ENCODE peak calls at places on chromosomes 5 and 9, in six cellular contexts. F is activated CD4-positive, alpha-beta T cell treated with anti-CD3 and anti-CD28 coated beads, Interleukin-2, amount 50 U/mL, for 1 hour; E is NCI-H1092; O is substantia nigra; Q is chondrocyte; P is anterior cingulate cortex. V is an unnamed sample.

GRCh38 chr5:135452366-135453030 is 347 bp upstream of the TIFAB start:
- DNase-seq in Q (peak), F (no peak), O (no peak), P (no peak), E (no peak), V (no peak)

GRCh38 chr9:84300271-84300670 is 40.3 kb downstream of the SLC28A3 start:
- DNase-seq in E (no peak), Q (no peak), P (no peak), O (no peak), F (no peak), V (no peak)

GRCh38 chr9:16514131-16514530 is 356.3 kb downstream of the BNC2 start:
- DNase-seq in O (no peak), P (no peak), E (no peak), Q (no peak), F (no peak), V (no peak)

GRCh38 chr5:116507051-116507537 is 67.5 kb downstream of the SEMA6A start:
- DNase-seq in P (no peak), E (no peak), O (no peak), F (no peak), Q (no peak), V (no peak)

GRCh38 chr5:148986636-148987035 is 76.2 kb downstream of the SH3TC2 start:
- DNase-seq in F (no peak), P (no peak), Q (no peak), O (no peak), E (no peak), V (no peak)

GRCh38 chr5:123810253-123810652 is 298.3 kb downstream of the CSNK1G3 start:
- DNase-seq in F (no peak), E (no peak), P (no peak), Q (no peak), O (no peak), V (peak)

GRCh38 chr5:180352116-180352975 is 790 bp downstream of the GFPT2 start:
- DNase-seq in Q (no peak), E (no peak), F (no peak), P (no peak), O (no peak), V (peak)

GRCh38 chr5:137666109-137666850 is 69.6 kb downstream of the KLHL3 start:
- DNase-seq in Q (no peak), P (no peak), E (no peak), O (no peak), F (peak), V (peak)

GRCh38 chr9:120723547-120723946 is 9.3 kb upstream of the MEGF9 start:
- DNase-seq in O (no peak), E (no peak), F (no peak), Q (no peak), P (no peak), V (no peak)

GRCh38 chr9:108618906-108619550 is 236.8 kb downstream of the ACTL7B start:
- DNase-seq in Q (no peak), O (no peak), F (no peak), P (no peak), E (no peak), V (no peak)

GRCh38 chr5:174572591-174572990 is 151.8 kb upstream of the MSX2 start:
- DNase-seq in P (no peak), F (no peak), O (no peak), E (no peak), Q (no peak), V (no peak)